ENCODE peak calls at places on chromosomes 6 and 20, in ten cellular contexts. P, Y, B, G, N, D, T, I, W and H are unnamed samples.

GRCh38 chr20:63972312-63973159 is 2.8 kb upstream of the ZNF512B start:
- DNase-seq in P (peak; percentile 74), Y (peak; percentile 29), B (peak; percentile 6), G (no peak), N (no peak), D (no peak), T (no peak), I (no peak), W (no peak), H (peak; percentile 9)

GRCh38 chr6:44388135-44388487 is 605 bp downstream of the CDC5L start:
- DNase-seq in P (no peak), Y (no peak), B (peak; percentile 13), G (no peak), N (no peak), D (no peak), T (no peak), I (no peak), W (no peak), H (no peak)

GRCh38 chr20:48247961-48248360 is 462.7 kb upstream of the SULF2 start:
- DNase-seq in P (no peak), Y (no peak), B (no peak), G (no peak), N (no peak), D (no peak), T (no peak), I (no peak), W (no peak), H (no peak)

GRCh38 chr6:148565931-148566663 is 180.7 kb upstream of the UST start:
- DNase-seq in P (peak; percentile 93), Y (no peak), B (no peak), G (no peak), N (no peak), D (peak; percentile 44), T (no peak), I (no peak), W (no peak), H (no peak)

GRCh38 chr20:47776639-47777038 is 8.6 kb downstream of the SULF2 start:
- DNase-seq in P (no peak), Y (no peak), B (no peak), G (no peak), N (no peak), D (no peak), T (no peak), I (no peak), W (no peak), H (no peak)

GRCh38 chr6:151292974-151293373 is 53.2 kb downstream of the AKAP12 start:
- DNase-seq in P (no peak), Y (no peak), B (no peak), G (no peak), N (no peak), D (no peak), T (no peak), I (no peak), W (no peak), H (no peak)

GRCh38 chr6:113672691-113673149 is 184.4 kb upstream of the MARCKS start:
- DNase-seq in P (peak; percentile 51), Y (peak; percentile 66), B (no peak), G (peak; percentile 20), N (peak; percentile 40), D (peak; percentile 45), T (no peak), I (no peak), W (peak; percentile 35), H (no peak)

GRCh38 chr6:147400968-147401367 is 107.5 kb upstream of the SAMD5 start:
- DNase-seq in P (no peak), Y (no peak), B (no peak), G (no peak), N (no peak), D (no peak), T (no peak), I (no peak), W (no peak), H (no peak)

GRCh38 chr6:33958208-33958862 is 154.5 kb upstream of the MLN start:
- DNase-seq in P (no peak), Y (no peak), B (no peak), G (peak; percentile 77), N (peak; percentile 58), D (no peak), T (no peak), I (no peak), W (no peak), H (peak; percentile 53)

GRCh38 chr6:164336455-164336854 is 921.9 kb downstream of the QKI start:
- DNase-seq in P (no peak), Y (no peak), B (no peak), G (no peak), N (no peak), D (no peak), T (no peak), I (no peak), W (no peak), H (no peak)

GRCh38 chr20:60255426-60255825 is 297.2 kb downstream of the CDH26 start:
- DNase-seq in P (no peak), Y (no peak), B (no peak), G (peak; percentile 4), N (no peak), D (no peak), T (no peak), I (no peak), W (no peak), H (no peak)

GRCh38 chr6:18138906-18139305 is 16.0 kb downstream of the TPMT start:
- DNase-seq in P (no peak), Y (no peak), B (no peak), G (no peak), N (no peak), D (no peak), T (no peak), I (no peak), W (no peak), H (no peak)

GRCh38 chr6:170271771-170272314 is 19.0 kb downstream of the DLL1 start:
- DNase-seq in P (no peak), Y (no peak), B (peak; percentile 59), G (no peak), N (no peak), D (no peak), T (no peak), I (no peak), W (peak; percentile 91), H (no peak)

GRCh38 chr20:48459729-48460395 is 367.9 kb downstream of the PREX1 start:
- DNase-seq in P (no peak), Y (no peak), B (no peak), G (no peak), N (no peak), D (no peak), T (no peak), I (no peak), W (no peak), H (no peak)

GRCh38 chr20:24148372-24148771 is 159.8 kb upstream of the GGTLC1 start:
- DNase-seq in P (no peak), Y (no peak), B (peak; percentile 45), G (no peak), N (no peak), D (no peak), T (no peak), I (no peak), W (no peak), H (no peak)

GRCh38 chr6:141110486-141110885 is 1022.2 kb upstream of the GJE1 start:
- DNase-seq in P (peak; percentile 20), Y (no peak), B (no peak), G (no peak), N (no peak), D (no peak), T (no peak), I (peak; percentile 19), W (no peak), H (no peak)

GRCh38 chr20:39210331-39211074 is 248.4 kb downstream of the DHX35 start:
- DNase-seq in P (no peak), Y (no peak), B (peak; percentile 11), G (peak; percentile 41), N (no peak), D (peak; percentile 49), T (no peak), I (no peak), W (no peak), H (no peak)

GRCh38 chr6:1667012-1667804 is 57.5 kb downstream of the FOXC1 start:
- DNase-seq in P (no peak), Y (no peak), B (no peak), G (no peak), N (peak; percentile 88), D (no peak), T (no peak), I (no peak), W (no peak), H (no peak)
- H3K4me1 ChIP-seq in P (no peaks in the 10 kb centered on the region), Y (no peaks in the 10 kb centered on the region), B (no peaks in the 10 kb centered on the region), G (peaks cover 2% of the 10 kb centered on the region), N (peaks cover 15% of the 10 kb centered on the region), D (no peaks in the 10 kb centered on the region), T (no peaks in the 10 kb centered on the region), I (peaks cover 12% of the 10 kb centered on the region), W (no peaks in the 10 kb centered on the region), H (peaks cover 12% of the 10 kb centered on the region)

DNA sequence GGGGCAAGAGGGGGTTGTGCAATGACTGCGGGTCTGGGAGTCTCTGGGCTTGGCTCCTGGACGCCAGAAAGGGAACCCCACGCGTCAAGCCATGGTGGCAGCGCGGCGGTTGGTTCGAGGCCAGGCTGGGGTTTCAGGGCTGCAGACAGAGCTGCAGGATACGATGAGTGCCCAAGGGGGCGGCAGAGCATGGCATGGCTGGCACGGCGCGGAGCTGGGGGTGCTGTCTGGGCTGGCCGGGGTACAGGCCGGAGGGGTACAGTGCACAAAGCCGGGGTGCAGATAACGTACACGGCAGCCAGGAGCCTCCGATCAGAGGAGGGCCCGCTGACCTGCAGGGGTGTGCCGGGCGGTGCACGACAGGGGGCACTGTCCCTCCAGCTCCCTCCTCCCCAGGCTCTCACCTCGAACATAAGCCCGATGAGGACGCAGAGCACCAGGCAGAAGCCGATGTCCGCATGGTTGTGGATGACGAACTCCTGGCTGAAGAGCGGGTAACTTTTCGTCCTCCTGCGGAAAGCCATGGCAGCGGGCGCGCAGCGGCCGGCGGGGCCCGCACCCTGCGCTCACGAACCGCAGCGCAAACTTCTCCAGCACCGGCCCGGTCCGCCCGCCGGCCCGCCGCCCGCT is 353 bp downstream of the TRAM2 start:
- DNase-seq in P (peak; percentile 87), Y (peak; percentile 65), B (peak; percentile 72), G (peak; percentile 83), N (peak; percentile 74), D (peak; percentile 54), T (peak; percentile 84), I (no peak), W (no peak), H (peak; percentile 81)
- H3K4me1 ChIP-seq in P (peaks cover 42% of the 10 kb centered on the region), Y (peaks cover 67% of the 10 kb centered on the region), B (peaks cover 19% of the 10 kb centered on the region), G (peaks cover 27% of the 10 kb centered on the region), N (peaks cover 17% of the 10 kb centered on the region), D (peaks cover 47% of the 10 kb centered on the region), T (peaks cover 39% of the 10 kb centered on the region), I (peaks cover 25% of the 10 kb centered on the region), W (peaks cover 47% of the 10 kb centered on the region), H (peaks cover 32% of the 10 kb centered on the region)

DNA sequence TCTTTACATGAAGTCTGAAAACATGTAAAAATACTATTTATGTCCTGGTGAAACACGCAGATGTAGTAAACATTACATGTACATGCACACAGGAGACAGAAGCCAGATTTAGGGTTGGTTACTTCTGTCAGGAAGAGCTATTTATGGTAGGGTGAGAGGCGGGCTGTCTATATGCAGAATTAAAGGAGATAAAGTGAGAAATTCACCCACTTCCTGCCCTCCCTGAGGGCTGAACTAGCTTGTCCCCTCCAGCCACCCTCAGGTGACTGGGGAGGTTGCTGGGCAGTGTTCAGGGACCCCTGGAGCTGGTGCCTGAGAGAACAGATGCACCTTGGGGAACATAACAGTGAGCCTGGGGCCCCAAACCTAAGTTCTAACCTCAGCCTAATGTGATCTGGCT is 1.1 kb downstream of the PI16 start:
- DNase-seq in P (no peak), Y (no peak), B (no peak), G (no peak), N (no peak), D (no peak), T (no peak), I (no peak), W (no peak), H (no peak)
- H3K4me1 ChIP-seq in P (peaks cover under 1% of the 10 kb centered on the region), Y (peaks cover 35% of the 10 kb centered on the region), B (no peaks in the 10 kb centered on the region), G (no peaks in the 10 kb centered on the region), N (peaks cover under 1% of the 10 kb centered on the region), D (peaks cover 11% of the 10 kb centered on the region), T (peaks cover 9% of the 10 kb centered on the region), I (peaks cover 18% of the 10 kb centered on the region), W (peaks cover 8% of the 10 kb centered on the region), H (no peaks in the 10 kb centered on the region)

GRCh38 chr6:2982464-2983121 is 11.2 kb upstream of the SERPINB6 start:
- DNase-seq in P (peak; percentile 44), Y (no peak), B (no peak), G (no peak), N (no peak), D (no peak), T (no peak), I (no peak), W (no peak), H (no peak)
- H3K4me1 ChIP-seq in P (peaks cover 29% of the 10 kb centered on the region), Y (peaks cover 50% of the 10 kb centered on the region), B (peaks cover 24% of the 10 kb centered on the region), G (peaks cover 15% of the 10 kb centered on the region), N (peaks cover 8% of the 10 kb centered on the region), D (peaks cover 33% of the 10 kb centered on the region), T (peaks cover 71% of the 10 kb centered on the region), I (peaks cover 33% of the 10 kb centered on the region), W (peaks cover 9% of the 10 kb centered on the region), H (no peaks in the 10 kb centered on the region)